ENCODE peak calls at places on chromosomes 13 and 19, in five cellular contexts. One of them, this sample, is unnamed.

GRCh38 chr13:28100149-28101121 is at the start of gene FLT3:
- DNase-seq in iPS DF 6.9: no peak
- DNase-seq in activated CD4-positive, alpha-beta T cell treated with anti-CD3 and anti-CD28 coated beads, Interleukin-2, amount 50 U/mL, for 48 hours: peak; percentile 60
- DNase-seq in IMR-90: peak; percentile 38
- DNase-seq in dermis blood vessel endothelial cell: peak; percentile 29
- DNase-seq in this sample: peak; percentile 78

GRCh38 chr19:50779504-50780457 is 9.5 kb downstream of the GPR32 start:
- DNase-seq in iPS DF 6.9: no peak
- DNase-seq in activated CD4-positive, alpha-beta T cell treated with anti-CD3 and anti-CD28 coated beads, Interleukin-2, amount 50 U/mL, for 48 hours: no peak
- DNase-seq in IMR-90: no peak
- DNase-seq in dermis blood vessel endothelial cell: no peak
- DNase-seq in this sample: no peak

GRCh38 chr19:56350416-56351045 is 35.9 kb upstream of the ZSCAN5A start:
- DNase-seq in dermis blood vessel endothelial cell: peak; percentile 70
- DNase-seq in IMR-90: peak; percentile 41
- DNase-seq in iPS DF 6.9: peak; percentile 16
- DNase-seq in activated CD4-positive, alpha-beta T cell treated with anti-CD3 and anti-CD28 coated beads, Interleukin-2, amount 50 U/mL, for 48 hours: peak; percentile 59
- DNase-seq in this sample: peak; percentile 68

GRCh38 chr19:2424686-2425621 is 2.4 kb downstream of the TIMM13 start:
- DNase-seq in iPS DF 6.9: no peak
- DNase-seq in IMR-90: peak; percentile 69
- DNase-seq in activated CD4-positive, alpha-beta T cell treated with anti-CD3 and anti-CD28 coated beads, Interleukin-2, amount 50 U/mL, for 48 hours: no peak
- DNase-seq in dermis blood vessel endothelial cell: peak; percentile 41
- DNase-seq in this sample: peak; percentile 83

GRCh38 chr13:85141425-85141824 is 657.8 kb downstream of the SLITRK6 start:
- DNase-seq in iPS DF 6.9: no peak
- DNase-seq in dermis blood vessel endothelial cell: no peak
- DNase-seq in activated CD4-positive, alpha-beta T cell treated with anti-CD3 and anti-CD28 coated beads, Interleukin-2, amount 50 U/mL, for 48 hours: no peak
- DNase-seq in IMR-90: no peak
- DNase-seq in this sample: no peak

GRCh38 chr13:48682452-48682851 is 28.7 kb downstream of the CYSLTR2 start:
- DNase-seq in IMR-90: no peak
- DNase-seq in iPS DF 6.9: no peak
- DNase-seq in dermis blood vessel endothelial cell: no peak
- DNase-seq in activated CD4-positive, alpha-beta T cell treated with anti-CD3 and anti-CD28 coated beads, Interleukin-2, amount 50 U/mL, for 48 hours: no peak
- DNase-seq in this sample: no peak

GRCh38 chr13:93496985-93497673 is 270.5 kb downstream of the GPC6 start:
- DNase-seq in iPS DF 6.9: no peak
- DNase-seq in IMR-90: no peak
- DNase-seq in dermis blood vessel endothelial cell: no peak
- DNase-seq in activated CD4-positive, alpha-beta T cell treated with anti-CD3 and anti-CD28 coated beads, Interleukin-2, amount 50 U/mL, for 48 hours: no peak
- DNase-seq in this sample: peak; percentile 27

GRCh38 chr13:33178197-33178699 is 107.3 kb downstream of the STARD13 start:
- DNase-seq in iPS DF 6.9: no peak
- DNase-seq in activated CD4-positive, alpha-beta T cell treated with anti-CD3 and anti-CD28 coated beads, Interleukin-2, amount 50 U/mL, for 48 hours: no peak
- DNase-seq in IMR-90: no peak
- DNase-seq in dermis blood vessel endothelial cell: no peak
- DNase-seq in this sample: no peak

GRCh38 chr13:79482271-79482970 is 1.5 kb downstream of the NDFIP2 start:
- DNase-seq in activated CD4-positive, alpha-beta T cell treated with anti-CD3 and anti-CD28 coated beads, Interleukin-2, amount 50 U/mL, for 48 hours: no peak
- DNase-seq in dermis blood vessel endothelial cell: no peak
- DNase-seq in iPS DF 6.9: no peak
- DNase-seq in IMR-90: peak; percentile 35
- DNase-seq in this sample: peak; percentile 53

GRCh38 chr19:45110811-45111210 is 17.8 kb downstream of the PPP1R37 start:
- DNase-seq in activated CD4-positive, alpha-beta T cell treated with anti-CD3 and anti-CD28 coated beads, Interleukin-2, amount 50 U/mL, for 48 hours: no peak
- DNase-seq in iPS DF 6.9: no peak
- DNase-seq in IMR-90: no peak
- DNase-seq in dermis blood vessel endothelial cell: no peak
- DNase-seq in this sample: no peak

GRCh38 chr13:32863596-32863995 is 152.6 kb upstream of the KL start:
- DNase-seq in dermis blood vessel endothelial cell: no peak
- DNase-seq in iPS DF 6.9: no peak
- DNase-seq in activated CD4-positive, alpha-beta T cell treated with anti-CD3 and anti-CD28 coated beads, Interleukin-2, amount 50 U/mL, for 48 hours: no peak
- DNase-seq in IMR-90: no peak
- DNase-seq in this sample: no peak

GRCh38 chr13:33026489-33027152 is 10.4 kb downstream of the KL start:
- DNase-seq in activated CD4-positive, alpha-beta T cell treated with anti-CD3 and anti-CD28 coated beads, Interleukin-2, amount 50 U/mL, for 48 hours: no peak
- DNase-seq in iPS DF 6.9: no peak
- DNase-seq in IMR-90: no peak
- DNase-seq in dermis blood vessel endothelial cell: no peak
- DNase-seq in this sample: no peak

GRCh38 chr13:76848596-76848995 is 37.6 kb downstream of the KCTD12 start:
- DNase-seq in iPS DF 6.9: no peak
- DNase-seq in dermis blood vessel endothelial cell: no peak
- DNase-seq in activated CD4-positive, alpha-beta T cell treated with anti-CD3 and anti-CD28 coated beads, Interleukin-2, amount 50 U/mL, for 48 hours: no peak
- DNase-seq in IMR-90: peak; percentile 10
- DNase-seq in this sample: peak; percentile 72

GRCh38 chr13:112713517-112714253 is 23.8 kb downstream of the ATP11A start:
- DNase-seq in dermis blood vessel endothelial cell: no peak
- DNase-seq in iPS DF 6.9: no peak
- DNase-seq in activated CD4-positive, alpha-beta T cell treated with anti-CD3 and anti-CD28 coated beads, Interleukin-2, amount 50 U/mL, for 48 hours: no peak
- DNase-seq in IMR-90: no peak
- DNase-seq in this sample: no peak

GRCh38 chr19:347946-348861 is 3.6 kb upstream of the MIER2 start:
- DNase-seq in activated CD4-positive, alpha-beta T cell treated with anti-CD3 and anti-CD28 coated beads, Interleukin-2, amount 50 U/mL, for 48 hours: no peak
- DNase-seq in iPS DF 6.9: no peak
- DNase-seq in IMR-90: no peak
- DNase-seq in dermis blood vessel endothelial cell: peak; percentile 90
- DNase-seq in this sample: no peak

GRCh38 chr13:68808456-68808855 is 1299.2 kb upstream of the ATXN8OS start:
- DNase-seq in iPS DF 6.9: no peak
- DNase-seq in activated CD4-positive, alpha-beta T cell treated with anti-CD3 and anti-CD28 coated beads, Interleukin-2, amount 50 U/mL, for 48 hours: no peak
- DNase-seq in dermis blood vessel endothelial cell: no peak
- DNase-seq in IMR-90: no peak
- DNase-seq in this sample: no peak

GRCh38 chr19:12790628-12791344 is 500 bp upstream of the JUNB start:
- DNase-seq in activated CD4-positive, alpha-beta T cell treated with anti-CD3 and anti-CD28 coated beads, Interleukin-2, amount 50 U/mL, for 48 hours: peak; percentile 33
- DNase-seq in IMR-90: no peak
- DNase-seq in dermis blood vessel endothelial cell: no peak
- DNase-seq in iPS DF 6.9: no peak
- DNase-seq in this sample: peak; percentile 36

GRCh38 chr13:94239135-94239534 is 240.3 kb downstream of the DCT start:
- DNase-seq in IMR-90: peak; percentile 87
- DNase-seq in dermis blood vessel endothelial cell: peak; percentile 28
- DNase-seq in iPS DF 6.9: no peak
- DNase-seq in activated CD4-positive, alpha-beta T cell treated with anti-CD3 and anti-CD28 coated beads, Interleukin-2, amount 50 U/mL, for 48 hours: no peak
- DNase-seq in this sample: peak; percentile 72

GRCh38 chr19:5466814-5467291 is 11.6 kb downstream of the ZNRF4 start:
- DNase-seq in iPS DF 6.9: no peak
- DNase-seq in IMR-90: no peak
- DNase-seq in dermis blood vessel endothelial cell: no peak
- DNase-seq in activated CD4-positive, alpha-beta T cell treated with anti-CD3 and anti-CD28 coated beads, Interleukin-2, amount 50 U/mL, for 48 hours: no peak
- DNase-seq in this sample: peak; percentile 10

GRCh38 chr13:32632343-32632910 is 46.2 kb downstream of the PDS5B start:
- DNase-seq in IMR-90: no peak
- DNase-seq in dermis blood vessel endothelial cell: no peak
- DNase-seq in iPS DF 6.9: no peak
- DNase-seq in activated CD4-positive, alpha-beta T cell treated with anti-CD3 and anti-CD28 coated beads, Interleukin-2, amount 50 U/mL, for 48 hours: no peak
- DNase-seq in this sample: no peak

GRCh38 chr13:104171132-104171531 is 1104.9 kb upstream of the SLC10A2 start:
- DNase-seq in dermis blood vessel endothelial cell: no peak
- DNase-seq in activated CD4-positive, alpha-beta T cell treated with anti-CD3 and anti-CD28 coated beads, Interleukin-2, amount 50 U/mL, for 48 hours: no peak
- DNase-seq in IMR-90: no peak
- DNase-seq in iPS DF 6.9: no peak
- DNase-seq in this sample: no peak

GRCh38 chr19:7783991-7784421 is 21.0 kb downstream of the CLEC4M start:
- DNase-seq in IMR-90: peak; percentile 72
- DNase-seq in iPS DF 6.9: no peak
- DNase-seq in dermis blood vessel endothelial cell: no peak
- DNase-seq in activated CD4-positive, alpha-beta T cell treated with anti-CD3 and anti-CD28 coated beads, Interleukin-2, amount 50 U/mL, for 48 hours: no peak
- DNase-seq in this sample: peak; percentile 69

GRCh38 chr19:17755977-17756670 is 4.8 kb downstream of the FCHO1 start:
- DNase-seq in iPS DF 6.9: no peak
- DNase-seq in dermis blood vessel endothelial cell: peak; percentile 40
- DNase-seq in IMR-90: peak; percentile 50
- DNase-seq in activated CD4-positive, alpha-beta T cell treated with anti-CD3 and anti-CD28 coated beads, Interleukin-2, amount 50 U/mL, for 48 hours: peak; percentile 35
- DNase-seq in this sample: peak; percentile 80

This sample was measured in choroid plexus epithelial cell.